ENCODE peak calls at places on chromosome 22, in ten cellular contexts. One of them, this sample, is unnamed.
A peak's percentile ranks its signal among the peaks of the same experiment; 100 is the strongest.

GRCh38 chr22:30637701-30638114 is 2.1 kb downstream of the SLC35E4 start:
- DNase-seq in EH: peak; percentile 7
- DNase-seq in NCI-H1436: no peak
- DNase-seq in dermis microvascular lymphatic vessel endothelial cell: no peak
- DNase-seq in substantia nigra: no peak
- DNase-seq in brain microvascular endothelial cell: no peak
- DNase-seq in CD4-positive, alpha-beta memory T cell: no peak
- DNase-seq in stimulated activated CD4-positive, alpha-beta T cell treated with anti-CD3 and anti-CD28 coated beads, Interleukin-4, amount 100 ng/mL, for 1 hour: no peak
- DNase-seq in endothelial cell: no peak
- DNase-seq in NCI-H2081: no peak
- DNase-seq in this sample: no peak

GRCh38 chr22:49663311-49663711 is 164.4 kb downstream of the BRD1 start:
- DNase-seq in EH: no peak
- DNase-seq in NCI-H1436: no peak
- DNase-seq in dermis microvascular lymphatic vessel endothelial cell: no peak
- DNase-seq in substantia nigra: no peak
- DNase-seq in brain microvascular endothelial cell: no peak
- DNase-seq in CD4-positive, alpha-beta memory T cell: no peak
- DNase-seq in stimulated activated CD4-positive, alpha-beta T cell treated with anti-CD3 and anti-CD28 coated beads, Interleukin-4, amount 100 ng/mL, for 1 hour: no peak
- DNase-seq in endothelial cell: no peak
- DNase-seq in NCI-H2081: no peak
- DNase-seq in this sample: no peak

GRCh38 chr22:40423246-40423753 is 52.9 kb downstream of the SGSM3 start:
- DNase-seq in EH: no peak
- DNase-seq in NCI-H1436: no peak
- DNase-seq in dermis microvascular lymphatic vessel endothelial cell: no peak
- DNase-seq in substantia nigra: no peak
- DNase-seq in brain microvascular endothelial cell: no peak
- DNase-seq in CD4-positive, alpha-beta memory T cell: no peak
- DNase-seq in stimulated activated CD4-positive, alpha-beta T cell treated with anti-CD3 and anti-CD28 coated beads, Interleukin-4, amount 100 ng/mL, for 1 hour: no peak
- DNase-seq in endothelial cell: no peak
- DNase-seq in NCI-H2081: no peak
- DNase-seq in this sample: peak; percentile 19

GRCh38 chr22:45976351-45977002 is 485 bp downstream of the WNT7B start:
- DNase-seq in EH: no peak
- DNase-seq in NCI-H1436: no peak
- DNase-seq in dermis microvascular lymphatic vessel endothelial cell: no peak
- DNase-seq in substantia nigra: no peak
- DNase-seq in brain microvascular endothelial cell: no peak
- DNase-seq in CD4-positive, alpha-beta memory T cell: no peak
- DNase-seq in stimulated activated CD4-positive, alpha-beta T cell treated with anti-CD3 and anti-CD28 coated beads, Interleukin-4, amount 100 ng/mL, for 1 hour: no peak
- DNase-seq in endothelial cell: no peak
- DNase-seq in NCI-H2081: no peak
- DNase-seq in this sample: no peak

GRCh38 chr22:37275622-37276021 is 6.7 kb upstream of the CYTH4 start:
- DNase-seq in EH: no peak
- DNase-seq in NCI-H1436: no peak
- DNase-seq in dermis microvascular lymphatic vessel endothelial cell: no peak
- DNase-seq in substantia nigra: no peak
- DNase-seq in brain microvascular endothelial cell: no peak
- DNase-seq in CD4-positive, alpha-beta memory T cell: peak; percentile 33
- DNase-seq in stimulated activated CD4-positive, alpha-beta T cell treated with anti-CD3 and anti-CD28 coated beads, Interleukin-4, amount 100 ng/mL, for 1 hour: no peak
- DNase-seq in endothelial cell: no peak
- DNase-seq in NCI-H2081: no peak
- DNase-seq in this sample: no peak

GRCh38 chr22:27139935-27140493 is 482.6 kb downstream of the MIAT start:
- DNase-seq in EH: peak; percentile 88
- DNase-seq in NCI-H1436: no peak
- DNase-seq in dermis microvascular lymphatic vessel endothelial cell: no peak
- DNase-seq in substantia nigra: no peak
- DNase-seq in brain microvascular endothelial cell: peak; percentile 93
- DNase-seq in CD4-positive, alpha-beta memory T cell: no peak
- DNase-seq in stimulated activated CD4-positive, alpha-beta T cell treated with anti-CD3 and anti-CD28 coated beads, Interleukin-4, amount 100 ng/mL, for 1 hour: no peak
- DNase-seq in endothelial cell: no peak
- DNase-seq in NCI-H2081: no peak
- DNase-seq in this sample: peak; percentile 93

GRCh38 chr22:28910575-28911278 is 27.4 kb downstream of the ZNRF3 start:
- DNase-seq in EH: no peak
- DNase-seq in NCI-H1436: no peak
- DNase-seq in dermis microvascular lymphatic vessel endothelial cell: no peak
- DNase-seq in substantia nigra: no peak
- DNase-seq in brain microvascular endothelial cell: no peak
- DNase-seq in CD4-positive, alpha-beta memory T cell: no peak
- DNase-seq in stimulated activated CD4-positive, alpha-beta T cell treated with anti-CD3 and anti-CD28 coated beads, Interleukin-4, amount 100 ng/mL, for 1 hour: no peak
- DNase-seq in endothelial cell: no peak
- DNase-seq in NCI-H2081: no peak
- DNase-seq in this sample: no peak

GRCh38 chr22:46432164-46433068 is 96.9 kb downstream of the TRMU start:
- DNase-seq in EH: no peak
- DNase-seq in NCI-H1436: no peak
- DNase-seq in dermis microvascular lymphatic vessel endothelial cell: no peak
- DNase-seq in substantia nigra: no peak
- DNase-seq in brain microvascular endothelial cell: no peak
- DNase-seq in CD4-positive, alpha-beta memory T cell: peak; percentile 54
- DNase-seq in stimulated activated CD4-positive, alpha-beta T cell treated with anti-CD3 and anti-CD28 coated beads, Interleukin-4, amount 100 ng/mL, for 1 hour: peak; percentile 13
- DNase-seq in endothelial cell: no peak
- DNase-seq in NCI-H2081: no peak
- DNase-seq in this sample: peak; percentile 2

GRCh38 chr22:47837703-47838102 is 1075.3 kb downstream of the TBC1D22A start:
- DNase-seq in EH: no peak
- DNase-seq in NCI-H1436: peak; percentile 6
- DNase-seq in dermis microvascular lymphatic vessel endothelial cell: no peak
- DNase-seq in substantia nigra: no peak
- DNase-seq in brain microvascular endothelial cell: no peak
- DNase-seq in CD4-positive, alpha-beta memory T cell: no peak
- DNase-seq in stimulated activated CD4-positive, alpha-beta T cell treated with anti-CD3 and anti-CD28 coated beads, Interleukin-4, amount 100 ng/mL, for 1 hour: no peak
- DNase-seq in endothelial cell: peak; percentile 26
- DNase-seq in NCI-H2081: no peak
- DNase-seq in this sample: peak; percentile 19

GRCh38 chr22:24117942-24118341 is 63.3 kb upstream of the SUSD2 start:
- DNase-seq in EH: no peak
- DNase-seq in NCI-H1436: no peak
- DNase-seq in dermis microvascular lymphatic vessel endothelial cell: no peak
- DNase-seq in substantia nigra: no peak
- DNase-seq in brain microvascular endothelial cell: no peak
- DNase-seq in CD4-positive, alpha-beta memory T cell: no peak
- DNase-seq in stimulated activated CD4-positive, alpha-beta T cell treated with anti-CD3 and anti-CD28 coated beads, Interleukin-4, amount 100 ng/mL, for 1 hour: no peak
- DNase-seq in endothelial cell: no peak
- DNase-seq in NCI-H2081: no peak
- DNase-seq in this sample: peak; percentile 11

GRCh38 chr22:27461470-27461869 is 340.1 kb downstream of the MN1 start:
- DNase-seq in EH: peak; percentile 99
- DNase-seq in NCI-H1436: no peak
- DNase-seq in dermis microvascular lymphatic vessel endothelial cell: no peak
- DNase-seq in substantia nigra: no peak
- DNase-seq in brain microvascular endothelial cell: peak; percentile 86
- DNase-seq in CD4-positive, alpha-beta memory T cell: no peak
- DNase-seq in stimulated activated CD4-positive, alpha-beta T cell treated with anti-CD3 and anti-CD28 coated beads, Interleukin-4, amount 100 ng/mL, for 1 hour: no peak
- DNase-seq in endothelial cell: peak; percentile 14
- DNase-seq in NCI-H2081: no peak
- DNase-seq in this sample: peak; percentile 84

GRCh38 chr22:45450931-45451651 is 37.6 kb downstream of the RIBC2 start:
- DNase-seq in EH: peak; percentile 99
- DNase-seq in NCI-H1436: no peak
- DNase-seq in dermis microvascular lymphatic vessel endothelial cell: no peak
- DNase-seq in substantia nigra: no peak
- DNase-seq in brain microvascular endothelial cell: no peak
- DNase-seq in CD4-positive, alpha-beta memory T cell: no peak
- DNase-seq in stimulated activated CD4-positive, alpha-beta T cell treated with anti-CD3 and anti-CD28 coated beads, Interleukin-4, amount 100 ng/mL, for 1 hour: no peak
- DNase-seq in endothelial cell: no peak
- DNase-seq in NCI-H2081: no peak
- DNase-seq in this sample: peak; percentile 17

This sample was measured in LHCN-M2.